ENCODE peak calls at places on chromosomes 1 and 21, in five cellular contexts. One of them, this sample, is unnamed.

GRCh38 chr21:14955936-14956520 is 108.8 kb downstream of the NRIP1 start:
- DNase-seq in AG10803: no peak
- DNase-seq in A549: no peak
- DNase-seq in GM10248: no peak
- DNase-seq in cardiac muscle cell: no peak
- DNase-seq in this sample: no peak

GRCh38 chr1:200588698-200589097 is 31.9 kb downstream of the KIF14 start:
- DNase-seq in cardiac muscle cell: no peak
- DNase-seq in A549: no peak
- DNase-seq in GM10248: peak
- DNase-seq in AG10803: no peak
- DNase-seq in this sample: peak

GRCh38 chr1:115671176-115672062 is 29.6 kb downstream of the VANGL1 start:
- DNase-seq in AG10803: no peak
- DNase-seq in A549: peak
- DNase-seq in cardiac muscle cell: no peak
- DNase-seq in GM10248: no peak
- DNase-seq in this sample: no peak

GRCh38 chr1:34843392-34844251 is 15.9 kb downstream of the SMIM12 start:
- DNase-seq in GM10248: no peak
- DNase-seq in A549: no peak
- DNase-seq in cardiac muscle cell: no peak
- DNase-seq in AG10803: no peak
- DNase-seq in this sample: no peak

GRCh38 chr1:213905315-213905714 is 82.5 kb upstream of the PROX1 start:
- DNase-seq in AG10803: no peak
- DNase-seq in cardiac muscle cell: no peak
- DNase-seq in A549: no peak
- DNase-seq in GM10248: no peak
- DNase-seq in this sample: no peak

GRCh38 chr21:46637952-46638746 is 2.7 kb downstream of the PRMT2 start:
- DNase-seq in GM10248: no peak
- DNase-seq in A549: no peak
- DNase-seq in cardiac muscle cell: no peak
- DNase-seq in AG10803: no peak
- DNase-seq in this sample: no peak

GRCh38 chr1:7587726-7588456 is 183.2 kb upstream of the VAMP3 start:
- DNase-seq in cardiac muscle cell: no peak
- DNase-seq in GM10248: no peak
- DNase-seq in AG10803: no peak
- DNase-seq in A549: no peak
- DNase-seq in this sample: no peak

GRCh38 chr1:89822109-89822962 is 1.5 kb downstream of the LRRC8D start:
- DNase-seq in A549: peak
- DNase-seq in AG10803: no peak
- DNase-seq in cardiac muscle cell: no peak
- DNase-seq in GM10248: no peak
- DNase-seq in this sample: peak

GRCh38 chr1:67882196-67882958 is 49.1 kb upstream of the GNG12 start:
- DNase-seq in AG10803: no peak
- DNase-seq in GM10248: no peak
- DNase-seq in cardiac muscle cell: no peak
- DNase-seq in A549: no peak
- DNase-seq in this sample: no peak

GRCh38 chr1:169115891-169116585 is 9.5 kb downstream of the ATP1B1 start:
- DNase-seq in cardiac muscle cell: peak
- DNase-seq in AG10803: no peak
- DNase-seq in A549: peak
- DNase-seq in GM10248: peak
- DNase-seq in this sample: peak

GRCh38 chr1:168734271-168734670 is 5.3 kb upstream of the DPT start:
- DNase-seq in AG10803: no peak
- DNase-seq in A549: no peak
- DNase-seq in cardiac muscle cell: no peak
- DNase-seq in GM10248: no peak
- DNase-seq in this sample: no peak

GRCh38 chr1:8365661-8366362 is 47.9 kb downstream of the SLC45A1 start:
- DNase-seq in A549: no peak
- DNase-seq in GM10248: no peak
- DNase-seq in cardiac muscle cell: no peak
- DNase-seq in AG10803: no peak
- DNase-seq in this sample: no peak

GRCh38 chr21:21385404-21385803 is 387.2 kb downstream of the NCAM2 start:
- DNase-seq in cardiac muscle cell: no peak
- DNase-seq in AG10803: no peak
- DNase-seq in A549: no peak
- DNase-seq in GM10248: no peak
- DNase-seq in this sample: no peak

GRCh38 chr1:221575605-221576004 is 166.3 kb downstream of the DUSP10 start:
- DNase-seq in cardiac muscle cell: no peak
- DNase-seq in A549: no peak
- DNase-seq in AG10803: no peak
- DNase-seq in GM10248: no peak
- DNase-seq in this sample: no peak

GRCh38 chr1:63874278-63874880 is 100.6 kb downstream of the ROR1 start:
- DNase-seq in A549: no peak
- DNase-seq in GM10248: no peak
- DNase-seq in cardiac muscle cell: peak
- DNase-seq in AG10803: peak
- DNase-seq in this sample: no peak

GRCh38 chr1:223647249-223647648 is 18.3 kb downstream of the CAPN8 start:
- DNase-seq in AG10803: no peak
- DNase-seq in cardiac muscle cell: no peak
- DNase-seq in A549: no peak
- DNase-seq in GM10248: no peak
- DNase-seq in this sample: no peak

GRCh38 chr1:197614916-197615692 is 160.2 kb downstream of the DENND1B start:
- DNase-seq in GM10248: no peak
- DNase-seq in cardiac muscle cell: peak
- DNase-seq in A549: peak
- DNase-seq in AG10803: peak
- DNase-seq in this sample: no peak

GRCh38 chr1:198830397-198830796 is 191.6 kb downstream of the PTPRC start:
- DNase-seq in GM10248: no peak
- DNase-seq in A549: no peak
- DNase-seq in AG10803: no peak
- DNase-seq in cardiac muscle cell: no peak
- DNase-seq in this sample: no peak

GRCh38 chr1:23563003-23563402 is 3.7 kb upstream of the ID3 start:
- DNase-seq in cardiac muscle cell: no peak
- DNase-seq in AG10803: no peak
- DNase-seq in GM10248: no peak
- DNase-seq in A549: no peak
- DNase-seq in this sample: no peak

GRCh38 chr21:43827015-43827611 is 37.7 kb downstream of the RRP1 start:
- DNase-seq in A549: peak
- DNase-seq in AG10803: peak
- DNase-seq in GM10248: no peak
- DNase-seq in cardiac muscle cell: no peak
- DNase-seq in this sample: no peak

GRCh38 chr1:230825804-230826160 is 42.5 kb downstream of the C1orf198 start:
- DNase-seq in AG10803: peak
- DNase-seq in A549: no peak
- DNase-seq in GM10248: no peak
- DNase-seq in cardiac muscle cell: no peak
- DNase-seq in this sample: no peak

GRCh38 chr1:17194133-17194475 is 10.8 kb upstream of the PADI1 start:
- DNase-seq in cardiac muscle cell: no peak
- DNase-seq in A549: no peak
- DNase-seq in AG10803: no peak
- DNase-seq in GM10248: no peak
- DNase-seq in this sample: no peak

GRCh38 chr21:30083120-30083945 is 83.3 kb downstream of the CLDN17 start:
- DNase-seq in AG10803: no peak
- DNase-seq in GM10248: no peak
- DNase-seq in A549: no peak
- DNase-seq in cardiac muscle cell: no peak
- DNase-seq in this sample: no peak

GRCh38 chr1:52636701-52637695 is 4.0 kb downstream of the SHISAL2A start:
- DNase-seq in cardiac muscle cell: no peak
- DNase-seq in AG10803: no peak
- DNase-seq in GM10248: peak
- DNase-seq in A549: no peak
- DNase-seq in this sample: peak

GRCh38 chr1:193216920-193217319 is 30.5 kb upstream of the B3GALT2 start:
- DNase-seq in GM10248: no peak
- DNase-seq in AG10803: no peak
- DNase-seq in A549: no peak
- DNase-seq in cardiac muscle cell: no peak
- DNase-seq in this sample: no peak

DNA sequence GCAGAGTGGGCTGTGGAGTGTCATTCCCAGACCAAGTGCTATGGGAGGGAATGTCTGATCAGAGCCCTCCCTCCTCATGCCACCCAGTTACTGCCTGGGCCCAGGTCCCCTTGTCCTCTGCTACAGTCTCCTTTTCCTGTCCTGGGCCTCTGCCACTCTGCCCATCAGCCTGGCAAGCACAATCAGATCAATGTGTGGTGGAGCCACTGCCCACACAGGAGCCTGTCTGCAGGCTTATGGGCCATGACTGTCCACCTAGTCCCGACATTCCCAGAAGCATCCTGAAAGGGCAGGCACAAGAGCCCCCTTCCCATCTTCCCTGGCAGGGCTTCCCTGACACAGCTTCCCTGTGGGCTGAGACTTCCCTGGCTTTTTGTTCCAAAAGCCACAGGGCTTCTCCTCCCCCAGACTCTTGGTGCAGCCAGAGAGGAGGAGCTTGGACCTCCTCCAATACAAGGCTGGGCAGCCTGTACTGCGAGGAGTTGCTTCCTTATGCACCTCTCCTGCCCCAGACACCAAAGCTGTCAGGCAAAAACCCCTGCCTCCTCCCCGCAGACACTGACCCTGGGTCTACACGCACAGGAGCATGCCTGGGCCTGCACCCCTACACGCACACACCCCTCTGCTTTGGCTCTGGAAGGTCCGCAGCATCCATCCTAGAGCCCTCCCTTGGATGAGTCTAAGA is 29.2 kb upstream of the CNTN2 start:
- DNase-seq in cardiac muscle cell: peak
- DNase-seq in AG10803: peak
- DNase-seq in GM10248: no peak
- DNase-seq in A549: no peak
- DNase-seq in this sample: no peak
- TF ChIP-seq CTCF in cardiac muscle cell: no peak
- TF ChIP-seq CTCF in AG10803: no peak
- TF ChIP-seq CTCF in GM10248: no peak
- TF ChIP-seq CTCF in A549: no peak
- TF ChIP-seq CTCF in this sample: no peak

GRCh38 chr1:36383240-36383639 is 2.5 kb downstream of the STK40 start:
- DNase-seq in cardiac muscle cell: no peak
- DNase-seq in AG10803: no peak
- DNase-seq in A549: no peak
- DNase-seq in GM10248: no peak
- DNase-seq in this sample: no peak

GRCh38 chr1:36384542-36385409 is 948 bp downstream of the STK40 start:
- DNase-seq in A549: peak
- DNase-seq in GM10248: no peak
- DNase-seq in AG10803: peak
- DNase-seq in cardiac muscle cell: peak
- DNase-seq in this sample: no peak

GRCh38 chr1:36385410-36386261 is at the start of gene STK40:
- DNase-seq in A549: peak
- DNase-seq in AG10803: peak
- DNase-seq in GM10248: peak
- DNase-seq in cardiac muscle cell: peak
- DNase-seq in this sample: peak

GRCh38 chr1:36387141-36387949 is 1.6 kb upstream of the STK40 start:
- DNase-seq in A549: no peak
- DNase-seq in AG10803: peak
- DNase-seq in cardiac muscle cell: no peak
- DNase-seq in GM10248: no peak
- DNase-seq in this sample: no peak

GRCh38 chr1:36386262-36387140 is 777 bp upstream of the STK40 start:
- DNase-seq in cardiac muscle cell: peak
- DNase-seq in AG10803: peak
- DNase-seq in GM10248: peak
- DNase-seq in A549: peak
- DNase-seq in this sample: peak
- TF ChIP-seq CTCF in cardiac muscle cell: no peak
- TF ChIP-seq CTCF in AG10803: peak
- TF ChIP-seq CTCF in GM10248: no peak
- TF ChIP-seq CTCF in A549: no peak
- TF ChIP-seq CTCF in this sample: no peak

DNA sequence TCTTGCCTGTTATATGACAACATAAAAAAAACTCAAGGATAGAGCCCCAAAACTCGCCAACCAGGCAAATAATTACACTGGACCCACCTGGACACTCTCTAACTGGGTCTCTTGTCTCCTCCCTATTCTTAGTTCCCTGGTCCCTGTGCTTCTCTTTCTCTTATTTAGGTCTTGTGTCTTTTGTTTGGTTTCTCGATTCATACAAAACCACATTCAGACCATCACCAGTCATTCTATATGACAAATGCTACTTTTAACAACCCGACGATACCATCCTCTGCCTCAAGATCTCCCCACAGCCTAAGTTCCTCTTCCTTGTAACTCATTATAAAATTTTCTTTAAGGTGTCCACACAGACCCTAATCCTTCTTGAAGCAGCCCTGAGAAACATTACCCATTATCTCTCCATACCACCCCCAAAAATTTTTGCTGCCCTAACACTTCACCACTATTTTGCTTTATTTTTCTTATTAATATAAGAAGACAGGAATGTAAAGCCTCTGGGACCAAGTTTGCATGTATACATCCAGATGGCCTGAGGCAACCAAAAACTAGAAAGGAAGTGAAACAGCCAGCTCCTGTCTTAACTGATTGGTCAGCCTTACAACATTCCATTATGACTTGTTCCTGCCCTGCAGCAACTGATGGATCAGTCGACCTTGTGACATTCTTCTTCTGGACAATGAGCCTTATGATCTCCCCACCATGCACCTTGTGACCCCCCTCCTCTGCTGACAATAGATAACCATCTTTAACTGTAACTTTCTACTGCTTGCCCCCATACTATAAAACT is 638.2 kb downstream of the AMY1C start:
- DNase-seq in AG10803: no peak
- DNase-seq in A549: no peak
- DNase-seq in cardiac muscle cell: no peak
- DNase-seq in GM10248: no peak
- DNase-seq in this sample: no peak
- TF ChIP-seq CTCF in AG10803: no peak
- TF ChIP-seq CTCF in A549: no peak
- TF ChIP-seq CTCF in cardiac muscle cell: no peak
- TF ChIP-seq CTCF in GM10248: no peak
- TF ChIP-seq CTCF in this sample: no peak

DNA sequence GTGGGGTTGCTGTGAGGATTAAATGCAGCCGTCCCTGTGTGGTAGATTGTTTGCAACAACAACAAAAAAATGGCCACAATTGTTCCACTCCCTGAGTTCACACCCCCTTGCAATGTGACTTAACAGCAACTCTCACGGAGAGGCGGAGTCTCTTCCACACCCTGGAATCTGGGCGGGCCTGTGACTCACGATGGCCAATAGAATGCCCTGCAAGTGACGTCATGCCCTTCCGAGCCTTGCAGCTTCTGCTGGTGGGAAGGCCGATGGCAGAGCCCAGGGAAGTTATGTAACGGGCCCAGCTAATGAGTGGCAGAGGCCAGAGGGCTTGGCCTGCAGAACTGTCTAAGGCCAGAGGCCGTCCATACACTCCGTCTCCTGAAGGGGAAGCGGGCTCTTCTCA is 87.9 kb downstream of the RIPK4 start:
- DNase-seq in AG10803: peak
- DNase-seq in GM10248: no peak
- DNase-seq in cardiac muscle cell: peak
- DNase-seq in A549: peak
- DNase-seq in this sample: no peak
- TF ChIP-seq CTCF in AG10803: no peak
- TF ChIP-seq CTCF in GM10248: no peak
- TF ChIP-seq CTCF in cardiac muscle cell: no peak
- TF ChIP-seq CTCF in A549: no peak
- TF ChIP-seq CTCF in this sample: no peak

This sample was measured in GM13977.